ENCODE peak calls at places on chromosomes 1 and 21, in eight cellular contexts. L, F, T, H, Y, P, R and X are unnamed samples.

GRCh38 chr1:191419842-191420241 is 738.4 kb upstream of the RGS18 start:
- DNase-seq in L (no peak), F (no peak), T (no peak), H (no peak), Y (no peak), P (no peak), R (no peak), X (no peak)

GRCh38 chr21:43598416-43599120 is 60.7 kb downstream of the HSF2BP start:
- DNase-seq in L (no peak), F (no peak), T (no peak), H (no peak), Y (no peak), P (no peak), R (no peak), X (no peak)

GRCh38 chr1:37509181-37509580 is 5.4 kb downstream of the MEAF6 start:
- DNase-seq in L (no peak), F (no peak), T (no peak), H (no peak), Y (peak; percentile 32), P (no peak), R (no peak), X (no peak)

GRCh38 chr1:177959793-177960515 is 9.9 kb downstream of the SEC16B start:
- DNase-seq in L (no peak), F (no peak), T (no peak), H (no peak), Y (no peak), P (no peak), R (no peak), X (no peak)

GRCh38 chr1:204994086-204994862 is 48.7 kb upstream of the CNTN2 start:
- DNase-seq in L (no peak), F (no peak), T (no peak), H (no peak), Y (no peak), P (no peak), R (no peak), X (no peak)

GRCh38 chr1:93779540-93780121 is 98.0 kb upstream of the BCAR3 start:
- DNase-seq in L (no peak), F (no peak), T (no peak), H (no peak), Y (no peak), P (no peak), R (no peak), X (no peak)

GRCh38 chr1:42943166-42943565 is 15.5 kb downstream of the SLC2A1 start:
- DNase-seq in L (no peak), F (peak; percentile 92), T (no peak), H (peak; percentile 50), Y (no peak), P (peak; percentile 91), R (peak; percentile 86), X (peak; percentile 88)

GRCh38 chr1:241767737-241768136 is 80.3 kb upstream of the EXO1 start:
- DNase-seq in L (no peak), F (no peak), T (no peak), H (no peak), Y (no peak), P (no peak), R (no peak), X (no peak)

GRCh38 chr1:155640367-155640766 is 30.3 kb downstream of the MSTO1 start:
- DNase-seq in L (no peak), F (no peak), T (no peak), H (no peak), Y (no peak), P (no peak), R (no peak), X (no peak)

GRCh38 chr1:30760596-30761311 is 3.2 kb upstream of the LAPTM5 start:
- DNase-seq in L (no peak), F (no peak), T (no peak), H (no peak), Y (peak; percentile 74), P (no peak), R (no peak), X (no peak)

GRCh38 chr1:233327938-233328660 is 575 bp downstream of the MAP3K21 start:
- DNase-seq in L (peak; percentile 76), F (peak; percentile 27), T (peak; percentile 10), H (no peak), Y (peak; percentile 35), P (no peak), R (no peak), X (peak; percentile 71)

GRCh38 chr1:231396643-231397042 is 25.4 kb downstream of the EGLN1 start:
- DNase-seq in L (no peak), F (no peak), T (no peak), H (no peak), Y (no peak), P (no peak), R (no peak), X (no peak)

GRCh38 chr1:23459338-23459757 is 24.6 kb downstream of the ASAP3 start:
- DNase-seq in L (no peak), F (peak; percentile 66), T (no peak), H (no peak), Y (no peak), P (no peak), R (no peak), X (no peak)

GRCh38 chr1:23463286-23463685 is 20.7 kb downstream of the ASAP3 start:
- DNase-seq in L (no peak), F (no peak), T (no peak), H (no peak), Y (no peak), P (no peak), R (no peak), X (no peak)

GRCh38 chr1:23462766-23463165 is 21.2 kb downstream of the ASAP3 start:
- DNase-seq in L (no peak), F (no peak), T (no peak), H (no peak), Y (no peak), P (no peak), R (no peak), X (no peak)

GRCh38 chr1:23460519-23460918 is 23.5 kb downstream of the ASAP3 start:
- DNase-seq in L (no peak), F (no peak), T (no peak), H (no peak), Y (no peak), P (no peak), R (no peak), X (no peak)

GRCh38 chr1:23461050-23461449 is 22.9 kb downstream of the ASAP3 start:
- DNase-seq in L (no peak), F (no peak), T (no peak), H (no peak), Y (no peak), P (no peak), R (no peak), X (no peak)
- H3K4me1 ChIP-seq in L (no peaks in the 10 kb centered on the region), F (no peaks in the 10 kb centered on the region), T (no peaks in the 10 kb centered on the region), H (peaks cover 11% of the 10 kb centered on the region), Y (no peaks in the 10 kb centered on the region), P (no peaks in the 10 kb centered on the region), R (peaks cover 3% of the 10 kb centered on the region), X (no peaks in the 10 kb centered on the region)

GRCh38 chr21:41610042-41610839 is 102.3 kb upstream of the TMPRSS2 start:
- DNase-seq in L (peak; percentile 78), F (peak; percentile 78), T (peak; percentile 49), H (peak; percentile 55), Y (peak; percentile 45), P (peak; percentile 79), R (peak; percentile 76), X (no peak)
- TF ChIP-seq CTCF in L (peak; percentile 88), F (peak; percentile 79), T (peak; percentile 65), H (peak; percentile 83), Y (peak; percentile 75), P (peak; percentile 88), R (peak; percentile 56), X (peak; percentile 57)

DNA sequence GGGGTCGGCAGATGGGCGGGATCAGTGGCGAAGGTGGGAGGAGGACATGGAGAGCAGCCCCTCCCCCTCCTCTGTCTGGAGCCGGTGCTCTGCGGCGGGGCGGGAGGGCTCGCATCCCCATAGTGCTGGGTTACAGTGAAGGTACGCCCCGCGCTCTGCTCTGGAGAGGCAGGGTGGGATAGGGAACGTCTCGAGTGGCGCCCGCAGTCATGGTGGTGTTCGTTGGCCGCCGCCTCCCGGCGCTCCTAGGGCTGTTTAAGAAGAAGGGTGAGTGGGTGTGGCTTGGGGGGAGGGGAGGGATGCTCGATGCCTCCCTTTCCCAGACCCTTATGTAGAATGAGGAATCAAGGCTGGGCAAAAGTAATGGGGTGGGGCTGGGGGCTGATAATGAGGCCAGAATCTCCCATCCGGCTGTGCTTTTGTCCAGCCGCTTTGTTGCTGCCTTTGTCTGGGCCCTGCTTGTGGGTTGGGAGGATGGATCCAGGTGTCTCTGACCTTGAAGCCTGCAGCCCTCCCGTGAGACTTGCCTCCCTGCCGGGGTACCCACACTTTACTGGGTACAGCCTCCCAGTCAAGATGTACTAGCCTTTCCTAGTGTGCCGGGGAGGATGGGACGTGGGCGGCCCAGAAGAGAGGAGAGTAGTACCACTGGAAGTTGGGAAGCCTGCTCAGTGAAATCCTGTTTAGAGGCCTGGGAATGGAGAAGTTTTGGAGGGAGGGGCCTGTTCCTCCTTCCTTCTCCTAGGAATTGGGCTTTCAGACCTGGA is 51.4 kb downstream of the YARS1 start:
- DNase-seq in L (peak; percentile 86), F (peak; percentile 16), T (peak; percentile 61), H (no peak), Y (no peak), P (no peak), R (no peak), X (peak; percentile 49)
- H3K4me3 ChIP-seq in L (peak overlapping the region; percentile 70), F (no peak overlapping the region), T (peak overlapping the region; percentile 55), H (no peak overlapping the region), Y (no peak overlapping the region), P (no peak overlapping the region), R (no peak overlapping the region), X (no peak overlapping the region)

GRCh38 chr1:15204931-15205330 is 42.1 kb upstream of the FHAD1 start:
- DNase-seq in L (no peak), F (no peak), T (no peak), H (no peak), Y (no peak), P (no peak), R (no peak), X (no peak)

GRCh38 chr1:15198684-15199083 is 45.1 kb downstream of the TMEM51 start:
- DNase-seq in L (no peak), F (no peak), T (no peak), H (no peak), Y (no peak), P (no peak), R (no peak), X (no peak)

GRCh38 chr1:15201221-15201620 is 45.8 kb upstream of the FHAD1 start:
- DNase-seq in L (no peak), F (no peak), T (no peak), H (no peak), Y (no peak), P (no peak), R (no peak), X (no peak)

GRCh38 chr1:15205586-15206346 is 41.3 kb upstream of the FHAD1 start:
- DNase-seq in L (no peak), F (no peak), T (no peak), H (no peak), Y (no peak), P (no peak), R (no peak), X (no peak)

DNA sequence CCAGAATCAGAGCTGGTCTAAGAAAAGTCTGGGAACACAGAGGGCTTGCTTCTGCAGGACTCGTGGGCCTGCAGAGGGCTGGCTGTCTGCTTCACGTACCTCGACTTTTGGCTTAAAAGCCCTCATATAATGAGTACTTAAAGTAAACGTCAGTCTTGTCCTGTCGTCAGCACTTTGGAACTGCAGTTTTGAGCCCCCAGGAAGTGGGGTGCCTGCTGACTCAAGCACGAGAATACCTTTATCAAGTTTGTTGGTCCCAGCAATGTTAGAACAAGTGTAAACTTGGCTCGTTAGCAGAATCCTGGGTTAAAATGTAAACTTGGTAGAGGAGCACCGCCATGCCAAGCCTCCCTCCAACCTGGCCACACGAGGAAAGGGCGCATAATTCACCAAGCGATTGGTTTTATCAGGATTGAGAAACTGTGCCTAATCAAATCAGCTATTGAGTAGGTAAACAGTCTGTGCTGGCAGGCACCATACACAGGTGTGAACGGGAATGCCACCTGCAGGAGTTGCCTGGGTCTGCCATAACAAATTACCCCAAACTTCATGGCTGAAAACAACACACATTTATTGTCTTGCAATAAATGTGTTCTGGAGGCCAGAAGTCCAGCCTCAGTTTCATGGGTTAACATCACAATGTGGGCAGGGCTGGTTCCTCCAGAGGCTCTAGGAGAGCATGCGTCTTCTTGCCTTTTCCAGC is 45.0 kb upstream of the FHAD1 start:
- DNase-seq in L (no peak), F (peak; percentile 81), T (no peak), H (no peak), Y (no peak), P (no peak), R (no peak), X (no peak)
- H3K4me1 ChIP-seq in L (peaks cover 26% of the 10 kb centered on the region), F (peaks cover 9% of the 10 kb centered on the region), T (peaks cover 12% of the 10 kb centered on the region), H (peaks cover 22% of the 10 kb centered on the region), Y (no peaks in the 10 kb centered on the region), P (no peaks in the 10 kb centered on the region), R (peaks cover 15% of the 10 kb centered on the region), X (peaks cover 44% of the 10 kb centered on the region)